ENCODE peak calls at places on chromosomes 4 and X, in ten cellular contexts. A, E, Q, J, U, S, T, N, M and Z are unnamed samples.

GRCh38 chrX:115147220-115147619 is 42.0 kb upstream of the RBMXL3 start:
- DNase-seq in E (no peak), M (no peak), S (peak; percentile 51), J (peak; percentile 10), A (no peak), N (no peak), T (peak; percentile 29), Q (no peak), U (no peak), Z (peak; percentile 5)

GRCh38 chr4:163649557-163650091 is 155.1 kb downstream of the TMA16 start:
- DNase-seq in S (peak; percentile 77), E (no peak), M (no peak), Q (no peak), U (no peak), A (no peak), T (no peak), J (no peak), N (no peak), Z (peak; percentile 30)

GRCh38 chrX:138745215-138745614 is 33.7 kb upstream of the FGF13 start:
- DNase-seq in M (peak; percentile 4), T (peak; percentile 53), A (peak; percentile 48), U (no peak), J (peak; percentile 35), E (no peak), Q (no peak), S (peak; percentile 74), N (no peak), Z (peak; percentile 19)

GRCh38 chr4:40493160-40493559 is 136.5 kb downstream of the RBM47 start:
- DNase-seq in M (no peak), E (no peak), U (no peak), J (no peak), A (no peak), Q (no peak), S (no peak), T (no peak), N (no peak), Z (no peak)

GRCh38 chr4:145939241-145939640 is 618 bp upstream of the ZNF827 start:
- DNase-seq in A (no peak), E (no peak), S (peak; percentile 68), M (no peak), J (no peak), T (peak; percentile 29), U (no peak), N (no peak), Q (no peak), Z (no peak)

GRCh38 chrX:45351478-45351877 is 150.8 kb upstream of the DIPK2B start:
- DNase-seq in E (no peak), T (peak; percentile 82), S (no peak), J (no peak), U (no peak), A (no peak), N (no peak), M (no peak), Q (no peak), Z (no peak)

GRCh38 chr4:124191329-124191728 is 521.2 kb downstream of the ANKRD50 start:
- DNase-seq in T (no peak), N (no peak), M (no peak), J (no peak), E (no peak), S (no peak), Q (no peak), U (no peak), A (no peak), Z (no peak)

GRCh38 chrX:153061732-153062131 is 5.5 kb downstream of the PNMA3 start:
- DNase-seq in A (no peak), Q (no peak), N (no peak), S (no peak), T (peak; percentile 61), U (no peak), J (no peak), E (no peak), M (no peak), Z (no peak)

GRCh38 chr4:75547647-75548387 is 8.0 kb upstream of the ODAPH start:
- DNase-seq in Q (no peak), T (no peak), N (no peak), E (no peak), M (no peak), U (no peak), S (peak; percentile 5), J (peak; percentile 17), A (peak; percentile 44), Z (peak; percentile 27)

GRCh38 chr4:180434131-180434895 is 1808.9 kb upstream of the TENM3 start:
- DNase-seq in T (no peak), M (no peak), A (no peak), E (no peak), S (peak; percentile 36), Q (no peak), J (no peak), U (no peak), N (no peak), Z (no peak)

GRCh38 chrX:108584617-108585211 is 145.1 kb downstream of the COL4A5 start:
- DNase-seq in M (no peak), U (no peak), S (peak; percentile 31), T (peak; percentile 18), A (no peak), Q (no peak), N (no peak), J (peak; percentile 3), E (no peak), Z (peak; percentile 4)

GRCh38 chr4:1045193-1045594 is 33.8 kb downstream of the FGFRL1 start:
- DNase-seq in T (no peak), J (no peak), S (no peak), Q (no peak), A (no peak), E (no peak), N (no peak), M (no peak), U (no peak), Z (no peak)

GRCh38 chr4:27844359-27844758 is 983.7 kb downstream of the STIM2 start:
- DNase-seq in E (no peak), U (no peak), Q (no peak), N (no peak), J (no peak), M (no peak), A (no peak), S (no peak), T (no peak), Z (no peak)

GRCh38 chr4:149552601-149553000 is 263.0 kb downstream of the IQCM start:
- DNase-seq in T (no peak), J (no peak), S (no peak), A (no peak), Q (no peak), M (no peak), U (no peak), N (no peak), E (no peak), Z (no peak)

GRCh38 chrX:53223955-53224859 is 800 bp downstream of the KDM5C start:
- DNase-seq in M (peak; percentile 11), J (no peak), N (peak; percentile 21), S (peak; percentile 55), T (peak; percentile 82), E (no peak), A (no peak), U (peak; percentile 6), Q (no peak), Z (peak; percentile 1)

GRCh38 chrX:12961191-12961718 is 13.7 kb upstream of the TMSB4X start:
- DNase-seq in E (no peak), U (no peak), M (no peak), N (no peak), T (no peak), J (no peak), A (no peak), S (no peak), Q (no peak), Z (no peak)

GRCh38 chr4:1763070-1763549 is 30.0 kb upstream of the FGFR3 start:
- DNase-seq in Q (no peak), M (no peak), S (no peak), N (no peak), T (no peak), U (no peak), J (no peak), A (no peak), E (no peak), Z (no peak)

GRCh38 chr4:31275906-31276305 is 555.7 kb downstream of the PCDH7 start:
- DNase-seq in N (no peak), T (no peak), A (no peak), U (no peak), Q (no peak), J (no peak), E (no peak), S (peak; percentile 8), M (no peak), Z (peak; percentile 5)

GRCh38 chrX:9995855-9996339 is 28.7 kb downstream of the CLDN34 start:
- DNase-seq in S (peak; percentile 83), A (peak; percentile 77), N (peak; percentile 81), J (peak; percentile 66), U (peak; percentile 79), E (peak; percentile 65), Q (peak; percentile 64), T (peak; percentile 71), M (peak; percentile 56), Z (peak; percentile 85)